ENCODE peak calls at places on chromosomes 13 and 19, in nine cellular contexts. One of them, this sample, is unnamed.

GRCh38 chr19:50500060-50500752 is 10.8 kb downstream of the JOSD2 start:
- DNase-seq in T-helper 2 cell: no peak
- DNase-seq in left ventricle myocardium superior: peak
- DNase-seq in activated T-cell treated with anti-CD3 and anti-CD28 coated beads, Interleukin-2, amount 50 U/mL, for 72 hours: no peak
- DNase-seq in right atrium auricular region: no peak
- DNase-seq in omental fat pad: no peak
- DNase-seq in GM04504: no peak
- DNase-seq in neural crest cell: no peak
- DNase-seq in Daoy: no peak
- DNase-seq in this sample: no peak

GRCh38 chr19:53892981-53893325 is 11.0 kb downstream of the PRKCG start:
- DNase-seq in right atrium auricular region: no peak
- DNase-seq in Daoy: no peak
- DNase-seq in GM04504: no peak
- DNase-seq in omental fat pad: no peak
- DNase-seq in neural crest cell: no peak
- DNase-seq in activated T-cell treated with anti-CD3 and anti-CD28 coated beads, Interleukin-2, amount 50 U/mL, for 72 hours: no peak
- DNase-seq in left ventricle myocardium superior: no peak
- DNase-seq in T-helper 2 cell: no peak
- DNase-seq in this sample: no peak

GRCh38 chr19:32605544-32605943 is 24.6 kb downstream of the PDCD5 start:
- DNase-seq in Daoy: no peak
- DNase-seq in GM04504: no peak
- DNase-seq in omental fat pad: no peak
- DNase-seq in activated T-cell treated with anti-CD3 and anti-CD28 coated beads, Interleukin-2, amount 50 U/mL, for 72 hours: no peak
- DNase-seq in left ventricle myocardium superior: no peak
- DNase-seq in right atrium auricular region: peak
- DNase-seq in T-helper 2 cell: no peak
- DNase-seq in neural crest cell: no peak
- DNase-seq in this sample: no peak

GRCh38 chr19:7888145-7888825 is at the start of gene LRRC8E:
- DNase-seq in T-helper 2 cell: no peak
- DNase-seq in activated T-cell treated with anti-CD3 and anti-CD28 coated beads, Interleukin-2, amount 50 U/mL, for 72 hours: peak
- DNase-seq in left ventricle myocardium superior: peak
- DNase-seq in omental fat pad: no peak
- DNase-seq in right atrium auricular region: no peak
- DNase-seq in GM04504: peak
- DNase-seq in Daoy: peak
- DNase-seq in neural crest cell: peak
- DNase-seq in this sample: no peak

GRCh38 chr13:48902421-48902820 is 73.3 kb upstream of the FNDC3A start:
- DNase-seq in Daoy: no peak
- DNase-seq in T-helper 2 cell: no peak
- DNase-seq in neural crest cell: no peak
- DNase-seq in GM04504: peak
- DNase-seq in activated T-cell treated with anti-CD3 and anti-CD28 coated beads, Interleukin-2, amount 50 U/mL, for 72 hours: no peak
- DNase-seq in omental fat pad: no peak
- DNase-seq in right atrium auricular region: no peak
- DNase-seq in left ventricle myocardium superior: no peak
- DNase-seq in this sample: no peak

GRCh38 chr13:39870197-39870746 is 214.8 kb downstream of the COG6 start:
- DNase-seq in neural crest cell: no peak
- DNase-seq in right atrium auricular region: no peak
- DNase-seq in T-helper 2 cell: no peak
- DNase-seq in activated T-cell treated with anti-CD3 and anti-CD28 coated beads, Interleukin-2, amount 50 U/mL, for 72 hours: no peak
- DNase-seq in left ventricle myocardium superior: no peak
- DNase-seq in Daoy: no peak
- DNase-seq in GM04504: peak
- DNase-seq in omental fat pad: no peak
- DNase-seq in this sample: no peak

GRCh38 chr19:18629166-18630088 is 7.4 kb upstream of the KLHL26 start:
- DNase-seq in GM04504: no peak
- DNase-seq in neural crest cell: no peak
- DNase-seq in omental fat pad: no peak
- DNase-seq in activated T-cell treated with anti-CD3 and anti-CD28 coated beads, Interleukin-2, amount 50 U/mL, for 72 hours: no peak
- DNase-seq in T-helper 2 cell: no peak
- DNase-seq in Daoy: no peak
- DNase-seq in left ventricle myocardium superior: peak
- DNase-seq in right atrium auricular region: peak
- DNase-seq in this sample: no peak

GRCh38 chr13:93320942-93321341 is 94.3 kb downstream of the GPC6 start:
- DNase-seq in neural crest cell: no peak
- DNase-seq in T-helper 2 cell: no peak
- DNase-seq in left ventricle myocardium superior: no peak
- DNase-seq in right atrium auricular region: no peak
- DNase-seq in activated T-cell treated with anti-CD3 and anti-CD28 coated beads, Interleukin-2, amount 50 U/mL, for 72 hours: no peak
- DNase-seq in GM04504: no peak
- DNase-seq in Daoy: no peak
- DNase-seq in omental fat pad: no peak
- DNase-seq in this sample: no peak

GRCh38 chr13:22757530-22758120 is 423.2 kb upstream of the SGCG start:
- DNase-seq in Daoy: peak
- DNase-seq in neural crest cell: no peak
- DNase-seq in omental fat pad: no peak
- DNase-seq in T-helper 2 cell: no peak
- DNase-seq in activated T-cell treated with anti-CD3 and anti-CD28 coated beads, Interleukin-2, amount 50 U/mL, for 72 hours: no peak
- DNase-seq in right atrium auricular region: no peak
- DNase-seq in GM04504: no peak
- DNase-seq in left ventricle myocardium superior: no peak
- DNase-seq in this sample: no peak

GRCh38 chr13:74920361-74920760 is 561.6 kb downstream of the TBC1D4 start:
- DNase-seq in Daoy: no peak
- DNase-seq in neural crest cell: no peak
- DNase-seq in left ventricle myocardium superior: no peak
- DNase-seq in activated T-cell treated with anti-CD3 and anti-CD28 coated beads, Interleukin-2, amount 50 U/mL, for 72 hours: no peak
- DNase-seq in T-helper 2 cell: no peak
- DNase-seq in right atrium auricular region: no peak
- DNase-seq in GM04504: no peak
- DNase-seq in omental fat pad: no peak
- DNase-seq in this sample: no peak

GRCh38 chr13:23628765-23629565 is 58.8 kb downstream of the TNFRSF19 start:
- DNase-seq in activated T-cell treated with anti-CD3 and anti-CD28 coated beads, Interleukin-2, amount 50 U/mL, for 72 hours: no peak
- DNase-seq in T-helper 2 cell: no peak
- DNase-seq in neural crest cell: no peak
- DNase-seq in Daoy: no peak
- DNase-seq in left ventricle myocardium superior: no peak
- DNase-seq in right atrium auricular region: no peak
- DNase-seq in omental fat pad: no peak
- DNase-seq in GM04504: no peak
- DNase-seq in this sample: no peak

GRCh38 chr13:102838273-102838672 is 7.6 kb upstream of the ERCC5 start:
- DNase-seq in omental fat pad: no peak
- DNase-seq in Daoy: no peak
- DNase-seq in T-helper 2 cell: no peak
- DNase-seq in neural crest cell: no peak
- DNase-seq in activated T-cell treated with anti-CD3 and anti-CD28 coated beads, Interleukin-2, amount 50 U/mL, for 72 hours: no peak
- DNase-seq in right atrium auricular region: no peak
- DNase-seq in GM04504: no peak
- DNase-seq in left ventricle myocardium superior: no peak
- DNase-seq in this sample: no peak

GRCh38 chr13:81771948-81772347 is 1431.0 kb upstream of the SPRY2 start:
- DNase-seq in T-helper 2 cell: no peak
- DNase-seq in Daoy: no peak
- DNase-seq in left ventricle myocardium superior: no peak
- DNase-seq in GM04504: no peak
- DNase-seq in neural crest cell: no peak
- DNase-seq in omental fat pad: no peak
- DNase-seq in right atrium auricular region: no peak
- DNase-seq in activated T-cell treated with anti-CD3 and anti-CD28 coated beads, Interleukin-2, amount 50 U/mL, for 72 hours: no peak
- DNase-seq in this sample: no peak

GRCh38 chr13:24724714-24725113 is 39.3 kb upstream of the RNF17 start:
- DNase-seq in Daoy: no peak
- DNase-seq in GM04504: no peak
- DNase-seq in omental fat pad: no peak
- DNase-seq in left ventricle myocardium superior: no peak
- DNase-seq in neural crest cell: no peak
- DNase-seq in T-helper 2 cell: no peak
- DNase-seq in activated T-cell treated with anti-CD3 and anti-CD28 coated beads, Interleukin-2, amount 50 U/mL, for 72 hours: no peak
- DNase-seq in right atrium auricular region: no peak
- DNase-seq in this sample: no peak

GRCh38 chr19:57708641-57709354 is at the start of gene ZNF154:
- DNase-seq in activated T-cell treated with anti-CD3 and anti-CD28 coated beads, Interleukin-2, amount 50 U/mL, for 72 hours: peak
- DNase-seq in omental fat pad: no peak
- DNase-seq in right atrium auricular region: peak
- DNase-seq in neural crest cell: peak
- DNase-seq in T-helper 2 cell: peak
- DNase-seq in GM04504: peak
- DNase-seq in Daoy: no peak
- DNase-seq in left ventricle myocardium superior: peak
- DNase-seq in this sample: no peak

GRCh38 chr19:6580313-6580712 is 10.6 kb downstream of the CD70 start:
- DNase-seq in Daoy: peak
- DNase-seq in omental fat pad: no peak
- DNase-seq in GM04504: peak
- DNase-seq in right atrium auricular region: no peak
- DNase-seq in left ventricle myocardium superior: no peak
- DNase-seq in T-helper 2 cell: no peak
- DNase-seq in activated T-cell treated with anti-CD3 and anti-CD28 coated beads, Interleukin-2, amount 50 U/mL, for 72 hours: no peak
- DNase-seq in neural crest cell: no peak
- DNase-seq in this sample: no peak

GRCh38 chr19:42199440-42200115 is 17.9 kb downstream of the DEDD2 start:
- DNase-seq in right atrium auricular region: no peak
- DNase-seq in T-helper 2 cell: peak
- DNase-seq in left ventricle myocardium superior: peak
- DNase-seq in GM04504: no peak
- DNase-seq in omental fat pad: no peak
- DNase-seq in activated T-cell treated with anti-CD3 and anti-CD28 coated beads, Interleukin-2, amount 50 U/mL, for 72 hours: peak
- DNase-seq in Daoy: no peak
- DNase-seq in neural crest cell: no peak
- DNase-seq in this sample: no peak

GRCh38 chr13:97283888-97284287 is 61.8 kb downstream of the MBNL2 start:
- DNase-seq in right atrium auricular region: no peak
- DNase-seq in left ventricle myocardium superior: no peak
- DNase-seq in GM04504: no peak
- DNase-seq in Daoy: no peak
- DNase-seq in omental fat pad: no peak
- DNase-seq in neural crest cell: no peak
- DNase-seq in activated T-cell treated with anti-CD3 and anti-CD28 coated beads, Interleukin-2, amount 50 U/mL, for 72 hours: no peak
- DNase-seq in T-helper 2 cell: no peak
- DNase-seq in this sample: no peak

GRCh38 chr13:106432636-106433035 is 102.8 kb downstream of the EFNB2 start:
- DNase-seq in left ventricle myocardium superior: no peak
- DNase-seq in activated T-cell treated with anti-CD3 and anti-CD28 coated beads, Interleukin-2, amount 50 U/mL, for 72 hours: no peak
- DNase-seq in Daoy: no peak
- DNase-seq in neural crest cell: no peak
- DNase-seq in GM04504: no peak
- DNase-seq in right atrium auricular region: no peak
- DNase-seq in omental fat pad: no peak
- DNase-seq in T-helper 2 cell: no peak
- DNase-seq in this sample: no peak

GRCh38 chr13:55234311-55234710 is 1906.4 kb upstream of the PRR20A start:
- DNase-seq in omental fat pad: no peak
- DNase-seq in left ventricle myocardium superior: no peak
- DNase-seq in Daoy: no peak
- DNase-seq in T-helper 2 cell: no peak
- DNase-seq in GM04504: no peak
- DNase-seq in activated T-cell treated with anti-CD3 and anti-CD28 coated beads, Interleukin-2, amount 50 U/mL, for 72 hours: no peak
- DNase-seq in right atrium auricular region: no peak
- DNase-seq in neural crest cell: no peak
- DNase-seq in this sample: no peak

GRCh38 chr19:42596391-42597071 is 1.8 kb upstream of the CEACAM8 start:
- DNase-seq in omental fat pad: no peak
- DNase-seq in right atrium auricular region: no peak
- DNase-seq in Daoy: peak
- DNase-seq in activated T-cell treated with anti-CD3 and anti-CD28 coated beads, Interleukin-2, amount 50 U/mL, for 72 hours: peak
- DNase-seq in GM04504: no peak
- DNase-seq in neural crest cell: peak
- DNase-seq in left ventricle myocardium superior: peak
- DNase-seq in T-helper 2 cell: peak
- DNase-seq in this sample: no peak

GRCh38 chr13:72565893-72566292 is 161.5 kb downstream of the MZT1 start:
- DNase-seq in T-helper 2 cell: no peak
- DNase-seq in right atrium auricular region: no peak
- DNase-seq in left ventricle myocardium superior: no peak
- DNase-seq in neural crest cell: no peak
- DNase-seq in activated T-cell treated with anti-CD3 and anti-CD28 coated beads, Interleukin-2, amount 50 U/mL, for 72 hours: no peak
- DNase-seq in omental fat pad: no peak
- DNase-seq in GM04504: peak
- DNase-seq in Daoy: no peak
- DNase-seq in this sample: no peak

GRCh38 chr19:12884926-12885748 is 1.9 kb downstream of the KLF1 start:
- DNase-seq in neural crest cell: peak
- DNase-seq in activated T-cell treated with anti-CD3 and anti-CD28 coated beads, Interleukin-2, amount 50 U/mL, for 72 hours: peak
- DNase-seq in right atrium auricular region: no peak
- DNase-seq in Daoy: peak
- DNase-seq in T-helper 2 cell: peak
- DNase-seq in left ventricle myocardium superior: peak
- DNase-seq in GM04504: no peak
- DNase-seq in omental fat pad: no peak
- DNase-seq in this sample: no peak

GRCh38 chr13:40109324-40109958 is 454.0 kb downstream of the COG6 start:
- DNase-seq in T-helper 2 cell: no peak
- DNase-seq in omental fat pad: no peak
- DNase-seq in GM04504: peak
- DNase-seq in left ventricle myocardium superior: no peak
- DNase-seq in neural crest cell: no peak
- DNase-seq in activated T-cell treated with anti-CD3 and anti-CD28 coated beads, Interleukin-2, amount 50 U/mL, for 72 hours: peak
- DNase-seq in right atrium auricular region: no peak
- DNase-seq in Daoy: peak
- DNase-seq in this sample: peak

GRCh38 chr19:14052470-14052869 is 9.4 kb downstream of the PALM3 start:
- DNase-seq in neural crest cell: no peak
- DNase-seq in omental fat pad: no peak
- DNase-seq in right atrium auricular region: no peak
- DNase-seq in left ventricle myocardium superior: no peak
- DNase-seq in activated T-cell treated with anti-CD3 and anti-CD28 coated beads, Interleukin-2, amount 50 U/mL, for 72 hours: no peak
- DNase-seq in GM04504: no peak
- DNase-seq in T-helper 2 cell: no peak
- DNase-seq in Daoy: no peak
- DNase-seq in this sample: no peak

GRCh38 chr19:29404951-29405727 is 120.7 kb upstream of the VSTM2B start:
- DNase-seq in T-helper 2 cell: no peak
- DNase-seq in right atrium auricular region: no peak
- DNase-seq in Daoy: no peak
- DNase-seq in GM04504: no peak
- DNase-seq in neural crest cell: peak
- DNase-seq in left ventricle myocardium superior: no peak
- DNase-seq in omental fat pad: no peak
- DNase-seq in activated T-cell treated with anti-CD3 and anti-CD28 coated beads, Interleukin-2, amount 50 U/mL, for 72 hours: no peak
- DNase-seq in this sample: no peak

GRCh38 chr13:32622827-32623226 is 36.6 kb downstream of the PDS5B start:
- DNase-seq in left ventricle myocardium superior: no peak
- DNase-seq in T-helper 2 cell: no peak
- DNase-seq in right atrium auricular region: no peak
- DNase-seq in GM04504: no peak
- DNase-seq in Daoy: no peak
- DNase-seq in activated T-cell treated with anti-CD3 and anti-CD28 coated beads, Interleukin-2, amount 50 U/mL, for 72 hours: peak
- DNase-seq in neural crest cell: no peak
- DNase-seq in omental fat pad: no peak
- DNase-seq in this sample: no peak

GRCh38 chr13:39952244-39953233 is 297.1 kb downstream of the COG6 start:
- DNase-seq in GM04504: peak
- DNase-seq in T-helper 2 cell: no peak
- DNase-seq in right atrium auricular region: no peak
- DNase-seq in Daoy: peak
- DNase-seq in omental fat pad: no peak
- DNase-seq in activated T-cell treated with anti-CD3 and anti-CD28 coated beads, Interleukin-2, amount 50 U/mL, for 72 hours: no peak
- DNase-seq in left ventricle myocardium superior: no peak
- DNase-seq in neural crest cell: no peak
- DNase-seq in this sample: peak

GRCh38 chr13:61664821-61665705 is 249.4 kb upstream of the PCDH20 start:
- DNase-seq in neural crest cell: peak
- DNase-seq in right atrium auricular region: no peak
- DNase-seq in GM04504: no peak
- DNase-seq in T-helper 2 cell: no peak
- DNase-seq in activated T-cell treated with anti-CD3 and anti-CD28 coated beads, Interleukin-2, amount 50 U/mL, for 72 hours: no peak
- DNase-seq in omental fat pad: no peak
- DNase-seq in Daoy: peak
- DNase-seq in left ventricle myocardium superior: no peak
- DNase-seq in this sample: no peak

GRCh38 chr13:98059276-98059675 is 83.6 kb upstream of the FARP1 start:
- DNase-seq in Daoy: no peak
- DNase-seq in left ventricle myocardium superior: no peak
- DNase-seq in omental fat pad: no peak
- DNase-seq in right atrium auricular region: no peak
- DNase-seq in neural crest cell: no peak
- DNase-seq in T-helper 2 cell: no peak
- DNase-seq in GM04504: no peak
- DNase-seq in activated T-cell treated with anti-CD3 and anti-CD28 coated beads, Interleukin-2, amount 50 U/mL, for 72 hours: no peak
- DNase-seq in this sample: no peak

GRCh38 chr13:98658131-98658530 is 81.2 kb upstream of the STK24 start:
- DNase-seq in GM04504: peak
- DNase-seq in omental fat pad: no peak
- DNase-seq in right atrium auricular region: no peak
- DNase-seq in T-helper 2 cell: no peak
- DNase-seq in left ventricle myocardium superior: no peak
- DNase-seq in Daoy: no peak
- DNase-seq in neural crest cell: no peak
- DNase-seq in activated T-cell treated with anti-CD3 and anti-CD28 coated beads, Interleukin-2, amount 50 U/mL, for 72 hours: no peak
- DNase-seq in this sample: no peak

This sample was measured in BJ.